ENCODE peak calls at places on chromosomes 4 and X, in five cellular contexts. S is endothelial cell, H is MCF 10A, T is cardiac fibroblast, I is body of pancreas. P is an unnamed sample.

GRCh38 chr4:41124916-41125548 is 89.3 kb downstream of the APBB2 start:
- DNase-seq in T (no peak), S (no peak), H (peak), I (no peak), P (no peak)

GRCh38 chrX:129984196-129984962 is 1.9 kb downstream of the BCORL1 start:
- DNase-seq in I (peak), T (no peak), H (no peak), S (peak), P (no peak)

GRCh38 chrX:46757052-46757451 is 1.9 kb downstream of the SLC9A7 start:
- DNase-seq in S (no peak), T (no peak), I (no peak), H (peak), P (no peak)

GRCh38 chr4:1238676-1239000 is 10.3 kb downstream of the CTBP1 start:
- DNase-seq in I (peak), T (no peak), H (no peak), S (no peak), P (no peak)

GRCh38 chr4:40055379-40055872 is 1.2 kb upstream of the N4BP2 start:
- DNase-seq in T (no peak), I (no peak), S (no peak), H (no peak), P (no peak)

GRCh38 chrX:10265775-10266174 is 109.0 kb downstream of the CLCN4 start:
- DNase-seq in I (no peak), S (no peak), H (no peak), T (no peak), P (no peak)

GRCh38 chrX:110346681-110347080 is 12.0 kb upstream of the RTL9 start:
- DNase-seq in I (peak), T (peak), H (no peak), S (peak), P (no peak)

GRCh38 chr4:118981839-118982381 is 93.3 kb downstream of the SYNPO2 start:
- DNase-seq in T (peak), S (peak), I (peak), H (peak), P (peak)

GRCh38 chrX:10158279-10158939 is 1.6 kb downstream of the CLCN4 start:
- DNase-seq in H (peak), I (no peak), T (no peak), S (peak), P (no peak)

GRCh38 chr4:84796388-84796787 is 170.1 kb downstream of the WDFY3 start:
- DNase-seq in T (no peak), H (no peak), S (no peak), I (no peak), P (no peak)

GRCh38 chr4:54575919-54576318 is 81.8 kb upstream of the KIT start:
- DNase-seq in H (no peak), I (no peak), T (no peak), S (no peak), P (no peak)

GRCh38 chrX:10015711-10016515 is 48.8 kb downstream of the CLDN34 start:
- DNase-seq in T (peak), H (no peak), S (peak), I (peak), P (no peak)

GRCh38 chr4:56286763-56287162 is 100.5 kb downstream of the AASDH start:
- DNase-seq in T (peak), I (no peak), H (peak), S (no peak), P (no peak)

GRCh38 chr4:139299536-139299935 is 1.8 kb upstream of the NAA15 start:
- DNase-seq in T (no peak), S (no peak), I (no peak), H (no peak), P (peak)

GRCh38 chr4:171340282-171340681 is 472.9 kb upstream of the GALNTL6 start:
- DNase-seq in I (no peak), H (no peak), S (no peak), T (no peak), P (no peak)

GRCh38 chrX:40062525-40063193 is 35.1 kb downstream of the BCOR start:
- DNase-seq in S (no peak), H (no peak), T (no peak), I (no peak), P (no peak)

GRCh38 chrX:99142745-99143144 is 1267.3 kb downstream of the PCDH19 start:
- DNase-seq in S (no peak), I (no peak), T (no peak), H (no peak), P (no peak)

GRCh38 chr4:1777822-1778641 is 15.1 kb upstream of the FGFR3 start:
- DNase-seq in T (peak), S (peak), H (peak), I (peak), P (peak)

GRCh38 chr4:149293233-149293632 is 522.4 kb downstream of the IQCM start:
- DNase-seq in T (peak), H (no peak), I (no peak), S (no peak), P (no peak)

GRCh38 chrX:56233682-56234081 is 1.5 kb downstream of the KLF8 start:
- DNase-seq in H (peak), T (peak), S (peak), I (peak), P (no peak)

GRCh38 chr4:147732516-147733193 is 767 bp downstream of the ARHGAP10 start:
- DNase-seq in H (peak), T (peak), I (peak), S (peak), P (no peak)

GRCh38 chr4:2817701-2818350 is 24.9 kb downstream of the SH3BP2 start:
- DNase-seq in S (no peak), I (peak), T (no peak), H (peak), P (no peak)

GRCh38 chr4:130359537-130359936 is 1263.6 kb downstream of the C4orf33 start:
- DNase-seq in S (no peak), T (peak), H (peak), I (no peak), P (peak)

GRCh38 chr4:53573696-53574095 is 17.6 kb downstream of the LNX1 start:
- DNase-seq in H (no peak), S (no peak), I (no peak), T (no peak), P (no peak)

GRCh38 chrX:129593137-129593536 is 53.1 kb downstream of the OCRL start:
- DNase-seq in T (peak), S (no peak), I (no peak), H (peak), P (no peak)

GRCh38 chrX:23871905-23872546 is 35.7 kb downstream of the APOO start:
- DNase-seq in T (no peak), H (no peak), I (no peak), S (no peak), P (no peak)

GRCh38 chrX:73214366-73215094 is at the start of gene NAP1L2:
- DNase-seq in H (no peak), I (peak), S (peak), T (peak), P (peak)

GRCh38 chrX:108313662-108314061 is 124.6 kb downstream of the COL4A6 start:
- DNase-seq in H (no peak), T (no peak), I (no peak), S (no peak), P (peak)

GRCh38 chr4:149754526-149754925 is 61.1 kb downstream of the IQCM start:
- DNase-seq in H (no peak), S (no peak), I (no peak), T (peak), P (peak)

DNA sequence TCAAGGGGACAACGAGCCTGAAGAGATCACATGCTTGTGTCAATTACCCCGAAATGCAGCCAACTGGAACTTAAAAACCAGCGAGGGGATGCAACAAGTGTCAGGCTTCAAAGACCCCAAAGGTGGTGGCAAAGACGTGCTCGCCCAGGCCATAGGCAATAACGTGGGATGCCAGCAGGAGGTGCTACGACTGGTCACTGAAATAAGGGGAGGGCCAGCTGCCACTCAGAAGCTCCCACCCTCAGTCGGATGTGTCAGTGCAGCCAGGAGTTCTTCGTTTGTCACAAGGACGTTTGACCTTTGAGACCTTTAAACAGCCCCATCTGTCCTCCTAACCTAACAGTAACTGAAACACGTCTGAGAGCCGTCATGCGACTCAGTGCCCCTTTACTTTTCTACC is 556.8 kb upstream of the PCDH10 start:
- DNase-seq in T (no peak), I (no peak), S (no peak), H (no peak), P (no peak)
- TF ChIP-seq CTCF in T (no peak), I (no peak), S (no peak), H (no peak), P (no peak)

GRCh38 chrX:85111347-85111746 is 107.7 kb downstream of the APOOL start:
- DNase-seq in I (no peak), T (peak), S (no peak), H (peak), P (no peak)
- TF ChIP-seq CTCF in I (peak), T (peak), S (peak), H (peak), P (peak)

GRCh38 chrX:149881081-149881711 is at the start of gene MAGEA8:
- DNase-seq in H (no peak), I (no peak), T (no peak), S (no peak), P (no peak)
- TF ChIP-seq CTCF in H (peak), I (no peak), T (peak), S (peak), P (peak)

GRCh38 chr4:156575430-156576073 is 396.0 kb downstream of the PDGFC start:
- DNase-seq in H (peak), S (no peak), I (no peak), T (peak), P (no peak)
- TF ChIP-seq CTCF in H (peak), S (no peak), I (no peak), T (no peak), P (peak)

GRCh38 chr4:146336413-146336807 is 122.1 kb downstream of the REELD1 start:
- DNase-seq in I (no peak), S (no peak), T (no peak), H (peak), P (no peak)

GRCh38 chr4:146340798-146341197 is 126.5 kb downstream of the REELD1 start:
- DNase-seq in T (peak), H (peak), S (no peak), I (no peak), P (peak)

GRCh38 chr4:146335763-146336412 is 121.5 kb downstream of the REELD1 start:
- DNase-seq in S (no peak), T (peak), H (peak), I (no peak), P (peak)

GRCh38 chr4:146334862-146335449 is 120.6 kb downstream of the REELD1 start:
- DNase-seq in I (no peak), S (no peak), H (peak), T (no peak), P (no peak)

GRCh38 chr4:146338512-146338911 is 124.2 kb downstream of the REELD1 start:
- DNase-seq in S (no peak), T (peak), I (no peak), H (no peak), P (no peak)
- TF ChIP-seq CTCF in S (no peak), T (no peak), I (no peak), H (no peak), P (peak)

GRCh38 chrX:38320819-38321218 is 6.5 kb downstream of the RPGR start:
- DNase-seq in H (no peak), T (no peak), I (no peak), S (no peak), P (no peak)

GRCh38 chrX:38318196-38318595 is 9.1 kb downstream of the RPGR start:
- DNase-seq in S (no peak), H (no peak), I (no peak), T (peak), P (no peak)

GRCh38 chrX:38315186-38315585 is 12.1 kb downstream of the RPGR start:
- DNase-seq in H (no peak), T (no peak), S (no peak), I (no peak), P (no peak)

GRCh38 chrX:38313190-38313589 is 14.1 kb downstream of the RPGR start:
- DNase-seq in H (peak), T (peak), S (no peak), I (no peak), P (peak)

GRCh38 chrX:38318606-38319005 is 8.7 kb downstream of the RPGR start:
- DNase-seq in S (no peak), I (no peak), T (no peak), H (no peak), P (no peak)
- TF ChIP-seq CTCF in S (no peak), I (no peak), T (no peak), H (no peak), P (no peak)

P was measured in HFFc6.